ENCODE peak calls at places on chromosome 20, in five cellular contexts. K, A, R, L and X are unnamed samples.

GRCh38 chr20:434221-434620 is 26.1 kb downstream of the RBCK1 start:
- DNase-seq in K (no peak), A (no peak), R (peak; percentile 40), L (no peak), X (no peak)

GRCh38 chr20:20448891-20449290 is 81.0 kb downstream of the INSM1 start:
- DNase-seq in K (no peak), A (no peak), R (no peak), L (no peak), X (no peak)

GRCh38 chr20:59456342-59457132 is 147.8 kb upstream of the PHACTR3 start:
- DNase-seq in K (no peak), A (no peak), R (no peak), L (no peak), X (no peak)

GRCh38 chr20:39885975-39886649 is 802.9 kb downstream of the MAFB start:
- DNase-seq in K (peak; percentile 80), A (peak; percentile 16), R (peak; percentile 72), L (peak; percentile 89), X (no peak)

GRCh38 chr20:32201296-32201976 is 6.1 kb downstream of the PLAGL2 start:
- DNase-seq in K (no peak), A (no peak), R (no peak), L (no peak), X (no peak)

GRCh38 chr20:32580970-32581838 is 3.9 kb downstream of the NOL4L start:
- DNase-seq in K (no peak), A (no peak), R (no peak), L (no peak), X (no peak)

GRCh38 chr20:53079483-53079810 is 107.3 kb downstream of the TSHZ2 start:
- DNase-seq in K (no peak), A (no peak), R (no peak), L (no peak), X (no peak)

GRCh38 chr20:1825492-1825891 is 69.7 kb upstream of the SIRPA start:
- DNase-seq in K (no peak), A (no peak), R (no peak), L (no peak), X (no peak)

GRCh38 chr20:56215115-56215514 is 33.4 kb upstream of the MC3R start:
- DNase-seq in K (no peak), A (no peak), R (no peak), L (no peak), X (no peak)

GRCh38 chr20:5920581-5920980 is 29.8 kb downstream of the TRMT6 start:
- DNase-seq in K (no peak), A (no peak), R (no peak), L (no peak), X (no peak)

GRCh38 chr20:38214871-38215788 is 45.4 kb downstream of the KIAA1755 start:
- DNase-seq in K (peak; percentile 60), A (no peak), R (no peak), L (no peak), X (no peak)

GRCh38 chr20:17971571-17972013 is 2.8 kb downstream of the MGME1 start:
- DNase-seq in K (no peak), A (no peak), R (peak; percentile 48), L (no peak), X (no peak)

GRCh38 chr20:23255106-23255505 is 95.5 kb upstream of the NXT1 start:
- DNase-seq in K (no peak), A (no peak), R (no peak), L (no peak), X (peak; percentile 37)

GRCh38 chr20:3651204-3651970 is 11.8 kb downstream of the GFRA4 start:
- DNase-seq in K (no peak), A (no peak), R (peak; percentile 31), L (no peak), X (no peak)

GRCh38 chr20:46629341-46629740 is 21.9 kb downstream of the SLC13A3 start:
- DNase-seq in K (no peak), A (no peak), R (no peak), L (no peak), X (no peak)
- H3K4me1 ChIP-seq in K (no peaks in the 10 kb centered on the region), A (peaks cover 12% of the 10 kb centered on the region), R (no peaks in the 10 kb centered on the region), L (no peaks in the 10 kb centered on the region), X (no peaks in the 10 kb centered on the region)

DNA sequence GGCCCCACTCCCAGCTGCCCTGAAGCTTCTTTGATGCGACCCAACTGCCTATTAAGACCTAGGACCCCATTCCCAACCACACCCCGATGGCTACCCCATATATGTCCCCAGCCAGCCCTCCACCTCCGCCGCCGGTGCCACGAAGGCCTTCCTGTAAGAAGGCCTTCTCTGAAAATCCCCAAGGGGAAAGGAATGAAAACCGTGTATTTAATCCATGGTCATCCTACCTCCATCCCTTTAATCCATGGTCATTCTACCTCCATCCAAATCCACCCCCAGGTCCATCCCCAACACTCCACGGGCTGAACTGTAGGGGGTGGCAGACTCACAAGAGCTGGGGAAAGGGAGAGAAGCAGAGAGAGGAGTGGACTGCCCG is 545 bp upstream of the VSX1 start:
- DNase-seq in K (no peak), A (no peak), R (no peak), L (no peak), X (peak; percentile 42)
- TF ChIP-seq CTCF in K (no peak), A (no peak), R (no peak), L (no peak), X (no peak)

GRCh38 chr20:62605236-62605948 is 36.9 kb upstream of the SLCO4A1 start:
- DNase-seq in K (no peak), A (no peak), R (no peak), L (no peak), X (no peak)
- H3K4me1 ChIP-seq in K (peaks cover 16% of the 10 kb centered on the region), A (peaks cover 22% of the 10 kb centered on the region), R (peaks cover 24% of the 10 kb centered on the region), L (peaks cover 13% of the 10 kb centered on the region), X (peaks cover 37% of the 10 kb centered on the region)

DNA sequence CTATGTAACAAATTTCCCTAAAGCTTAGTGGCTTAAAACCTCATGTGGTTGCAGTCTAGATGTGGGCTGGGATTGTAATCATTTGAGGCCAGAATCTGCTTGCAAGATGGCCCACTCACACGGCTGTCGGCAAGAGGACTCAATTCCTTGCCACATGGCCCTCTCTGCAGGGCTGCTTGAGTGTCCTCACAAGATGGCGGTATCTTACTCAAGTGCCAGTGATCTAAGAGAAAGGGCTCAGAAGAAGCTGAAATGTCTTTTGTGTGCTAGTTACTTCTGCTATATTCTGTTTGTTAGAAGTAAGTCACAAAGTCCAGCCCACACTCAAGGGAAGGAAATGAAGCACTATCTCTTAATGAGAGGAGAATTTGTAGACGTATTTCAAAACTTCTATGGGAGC is 47.1 kb upstream of the PMEPA1 start:
- DNase-seq in K (no peak), A (no peak), R (no peak), L (no peak), X (no peak)
- TF ChIP-seq CTCF in K (no peak), A (no peak), R (no peak), L (no peak), X (no peak)

GRCh38 chr20:44306927-44307326 is 4.1 kb downstream of the FITM2 start:
- DNase-seq in K (no peak), A (no peak), R (peak; percentile 15), L (no peak), X (no peak)
- H3K4me1 ChIP-seq in K (peaks cover 10% of the 10 kb centered on the region), A (peaks cover 10% of the 10 kb centered on the region), R (no peaks in the 10 kb centered on the region), L (peaks cover 21% of the 10 kb centered on the region), X (peaks cover 23% of the 10 kb centered on the region)